ENCODE peak calls at places on chromosome 13, in six cellular contexts. Q is HCT116, R is A549, T is aorta, U is psoas muscle, O is neuronal stem cell. P is an unnamed sample.
A peak's percentile ranks its signal among the peaks of the same experiment; 100 is the strongest.

GRCh38 chr13:92175330-92175729 is 776.9 kb downstream of the GPC5 start:
- DNase-seq in T (no peak), O (peak; percentile 14), U (no peak), Q (no peak), R (no peak), P (no peak)

GRCh38 chr13:46527237-46527636 is 25.7 kb upstream of the LRCH1 start:
- DNase-seq in T (no peak), R (no peak), Q (no peak), U (no peak), O (no peak), P (no peak)

GRCh38 chr13:46389985-46390384 is 2.9 kb upstream of the RUBCNL start:
- DNase-seq in T (no peak), Q (no peak), R (no peak), U (no peak), O (no peak), P (peak; percentile 20)

GRCh38 chr13:90690458-90691063 is 656.9 kb upstream of the MIR17HG start:
- DNase-seq in T (no peak), U (no peak), Q (no peak), O (no peak), R (no peak), P (no peak)

GRCh38 chr13:81957121-81957520 is 1616.2 kb upstream of the SPRY2 start:
- DNase-seq in U (no peak), O (no peak), R (peak; percentile 0), Q (no peak), T (no peak), P (no peak)

GRCh38 chr13:97057196-97057595 is 62.9 kb upstream of the OXGR1 start:
- DNase-seq in U (no peak), T (no peak), Q (no peak), R (no peak), O (no peak), P (no peak)

GRCh38 chr13:38814331-38814730 is 127.5 kb downstream of the FREM2 start:
- DNase-seq in R (no peak), U (no peak), O (no peak), T (no peak), Q (no peak), P (no peak)

GRCh38 chr13:103516009-103516795 is 450.0 kb upstream of the SLC10A2 start:
- DNase-seq in R (no peak), T (no peak), O (no peak), Q (no peak), U (no peak), P (no peak)

GRCh38 chr13:101309014-101309619 is 107.2 kb downstream of the NALCN start:
- DNase-seq in O (no peak), Q (no peak), T (no peak), U (no peak), R (no peak), P (no peak)

GRCh38 chr13:97946951-97947588 is 6.4 kb upstream of the IPO5 start:
- DNase-seq in T (no peak), R (peak; percentile 34), U (no peak), O (no peak), Q (no peak), P (no peak)

GRCh38 chr13:66358564-66358963 is 871.6 kb downstream of the PCDH9 start:
- DNase-seq in O (no peak), Q (no peak), R (no peak), U (no peak), T (no peak), P (no peak)

GRCh38 chr13:29435125-29435911 is 160.2 kb downstream of the SLC7A1 start:
- DNase-seq in U (no peak), T (no peak), O (no peak), R (no peak), Q (no peak), P (no peak)

GRCh38 chr13:27336005-27336673 is 65.5 kb downstream of the RASL11A start:
- DNase-seq in O (no peak), T (no peak), Q (no peak), R (no peak), U (no peak), P (no peak)

GRCh38 chr13:100658363-100658762 is 16.2 kb downstream of the TMTC4 start:
- DNase-seq in R (no peak), O (no peak), Q (no peak), T (no peak), U (no peak), P (no peak)

GRCh38 chr13:51221674-51222509 is at the start of gene FAM124A:
- DNase-seq in Q (peak; percentile 4), T (peak; percentile 51), R (peak; percentile 11), O (peak; percentile 70), U (peak; percentile 48), P (peak; percentile 7)

GRCh38 chr13:56378566-56378965 is 762.2 kb upstream of the PRR20A start:
- DNase-seq in T (no peak), U (no peak), Q (no peak), O (no peak), R (no peak), P (no peak)

GRCh38 chr13:100809856-100810255 is 135.3 kb upstream of the TMTC4 start:
- DNase-seq in T (no peak), Q (no peak), U (no peak), O (no peak), R (no peak), P (no peak)

GRCh38 chr13:30766234-30766633 is 30.9 kb downstream of the ALOX5AP start:
- DNase-seq in R (no peak), U (no peak), O (no peak), Q (no peak), T (no peak), P (no peak)

GRCh38 chr13:91879360-91879759 is 480.9 kb downstream of the GPC5 start:
- DNase-seq in T (no peak), R (no peak), O (peak; percentile 27), U (no peak), Q (no peak), P (no peak)

DNA sequence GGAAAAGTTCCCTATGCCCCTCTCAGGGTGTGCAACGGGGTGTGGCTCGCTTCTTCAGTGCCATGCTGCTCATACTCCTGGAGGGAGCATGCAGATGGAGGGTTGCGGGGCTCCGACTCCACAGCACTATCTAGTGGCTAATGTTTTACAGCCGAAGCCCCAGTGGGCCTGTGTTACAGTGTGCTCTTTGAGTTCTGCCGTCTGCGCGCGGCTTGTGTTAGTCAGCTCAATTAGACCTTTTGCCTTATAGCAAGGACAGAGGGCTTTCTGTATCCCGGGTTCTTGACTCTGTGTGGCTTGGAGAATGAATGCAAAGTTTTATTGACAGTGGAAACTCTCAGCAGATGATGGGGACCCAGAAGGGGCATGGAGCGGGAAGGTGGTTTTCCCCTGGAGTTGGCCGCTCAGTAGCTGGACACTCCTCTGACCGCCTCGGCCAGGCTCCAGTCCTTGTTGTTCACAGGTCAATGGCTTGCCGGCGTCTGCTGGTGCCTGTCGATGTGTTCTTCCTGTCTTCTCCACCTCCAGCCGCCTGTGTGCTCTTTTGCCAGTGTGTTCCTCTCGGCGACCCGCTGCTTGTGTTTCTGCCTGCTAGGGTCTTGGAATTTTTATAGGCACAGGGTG is 383.4 kb downstream of the LMO7 start:
- DNase-seq in O (no peak), Q (peak; percentile 28), R (no peak), U (no peak), T (no peak), P (no peak)
- H3K4me1 ChIP-seq in O (no peaks in the 10 kb centered on the region), Q (no peaks in the 10 kb centered on the region), R (no peaks in the 10 kb centered on the region), U (no peaks in the 10 kb centered on the region), T (peaks cover 2% of the 10 kb centered on the region), P (no peaks in the 10 kb centered on the region)

GRCh38 chr13:21076265-21076653 is 14.9 kb upstream of the LATS2 start:
- DNase-seq in U (no peak), R (no peak), Q (no peak), T (no peak), O (no peak), P (no peak)
- H3K4me3 ChIP-seq in U (peak overlapping the region; percentile 79), R (peak overlapping the region; percentile 19), Q (no peak overlapping the region), T (peak overlapping the region; percentile 69), O (no peak overlapping the region), P (no peak overlapping the region)

DNA sequence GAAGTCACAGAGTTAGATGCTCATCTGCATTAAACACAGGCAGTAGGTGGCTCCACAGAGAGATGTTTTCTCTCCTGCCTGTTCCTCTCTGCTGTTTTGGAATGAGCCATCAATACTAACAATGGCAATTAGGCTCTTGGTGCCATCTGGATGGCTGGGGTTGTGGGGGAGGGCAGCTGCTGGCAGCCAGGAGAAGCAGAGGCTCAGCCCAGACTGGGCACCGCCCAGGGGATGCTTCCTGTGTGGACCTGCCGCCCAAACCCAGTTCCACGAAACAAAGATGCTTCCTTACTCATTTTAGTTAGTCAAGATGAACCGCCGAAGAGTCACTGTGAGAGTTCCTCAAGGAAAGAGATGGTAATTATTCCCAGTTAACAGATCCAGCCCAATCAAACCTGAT is 50.8 kb upstream of the PCDH8 start:
- DNase-seq in R (no peak), O (no peak), Q (no peak), T (no peak), U (no peak), P (no peak)
- H3K4me1 ChIP-seq in R (no peaks in the 10 kb centered on the region), O (peaks cover 6% of the 10 kb centered on the region), Q (no peaks in the 10 kb centered on the region), T (no peaks in the 10 kb centered on the region), U (no peaks in the 10 kb centered on the region), P (no peaks in the 10 kb centered on the region)

GRCh38 chr13:48874165-48874564 is 101.5 kb upstream of the FNDC3A start:
- DNase-seq in Q (no peak), R (no peak), O (no peak), U (no peak), T (no peak), P (no peak)

GRCh38 chr13:48875071-48875470 is 100.6 kb upstream of the FNDC3A start:
- DNase-seq in R (no peak), T (no peak), Q (no peak), O (no peak), U (no peak), P (no peak)

GRCh38 chr13:48873598-48873997 is 102.1 kb upstream of the FNDC3A start:
- DNase-seq in T (no peak), Q (no peak), R (no peak), U (no peak), O (no peak), P (no peak)

GRCh38 chr13:48873081-48873480 is 102.6 kb upstream of the FNDC3A start:
- DNase-seq in U (no peak), O (no peak), Q (no peak), T (no peak), R (no peak), P (no peak)

GRCh38 chr13:48876289-48876688 is 99.4 kb upstream of the FNDC3A start:
- DNase-seq in Q (no peak), U (no peak), O (no peak), R (no peak), T (no peak), P (no peak)
- H3K4me3 ChIP-seq in Q (no peak overlapping the region), U (no peak overlapping the region), O (no peak overlapping the region), R (no peak overlapping the region), T (no peak overlapping the region), P (no peak overlapping the region)

GRCh38 chr13:26046639-26047038 is 5.2 kb downstream of the SHISA2 start:
- DNase-seq in U (no peak), Q (no peak), R (no peak), T (no peak), O (no peak), P (no peak)
- H3K4me1 ChIP-seq in U (peaks cover 6% of the 10 kb centered on the region), Q (no peaks in the 10 kb centered on the region), R (no peaks in the 10 kb centered on the region), T (no peaks in the 10 kb centered on the region), O (peaks cover 7% of the 10 kb centered on the region), P (peaks cover 15% of the 10 kb centered on the region)

DNA sequence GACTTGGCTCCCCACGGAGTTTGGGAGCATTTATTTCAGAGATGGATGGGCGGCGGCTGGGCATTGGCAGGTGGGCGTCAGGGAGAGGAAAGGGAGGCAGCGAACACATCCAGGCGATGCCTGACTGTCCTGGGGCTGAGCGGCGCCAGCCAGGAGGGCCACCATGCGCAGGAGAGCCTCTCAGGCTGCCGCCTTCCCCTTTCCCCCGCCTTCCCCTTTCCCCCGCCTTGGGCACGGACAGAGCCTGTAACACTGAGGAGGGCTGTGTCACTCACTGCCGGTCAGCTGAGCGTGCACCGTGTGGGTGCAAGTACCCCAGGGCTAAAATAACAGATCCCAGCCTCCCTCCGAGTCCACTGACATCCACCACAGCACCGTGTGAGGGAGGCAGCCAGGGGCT is 11.4 kb downstream of the MCF2L start:
- DNase-seq in Q (no peak), U (no peak), R (no peak), T (no peak), O (no peak), P (no peak)
- H3K4me3 ChIP-seq in Q (no peak overlapping the region), U (peak overlapping the region; percentile 58), R (no peak overlapping the region), T (no peak overlapping the region), O (no peak overlapping the region), P (no peak overlapping the region)